ENCODE peak calls at places on chromosomes 3 and 15, in five cellular contexts. O, U, G, I and E are unnamed samples.
A peak's percentile ranks its signal among the peaks of the same experiment; 100 is the strongest.

GRCh38 chr15:71115567-71116351 is 488 bp downstream of the THSD4 start:
- DNase-seq in I (peak; percentile 78), O (peak; percentile 68), G (peak; percentile 65), U (peak; percentile 75), E (peak; percentile 71)

GRCh38 chr3:41097896-41098496 is 101.3 kb upstream of the CTNNB1 start:
- DNase-seq in I (no peak), O (no peak), U (no peak), G (no peak), E (no peak)

GRCh38 chr3:77079988-77080585 is 40.2 kb downstream of the ROBO2 start:
- DNase-seq in G (no peak), U (peak; percentile 83), I (no peak), O (no peak), E (no peak)

GRCh38 chr3:185851959-185852358 is 27.1 kb upstream of the IGF2BP2 start:
- DNase-seq in U (no peak), O (no peak), G (no peak), I (no peak), E (no peak)

GRCh38 chr3:150146891-150147761 is 176.4 kb upstream of the PFN2 start:
- DNase-seq in O (peak; percentile 90), I (no peak), G (peak; percentile 25), U (no peak), E (peak; percentile 97)

GRCh38 chr15:65309882-65310418 is 5.5 kb downstream of the RNU5B-1 start:
- DNase-seq in G (no peak), U (no peak), I (no peak), O (no peak), E (peak; percentile 65)

GRCh38 chr3:114110439-114110838 is 53.9 kb downstream of the QTRT2 start:
- DNase-seq in U (peak; percentile 69), G (no peak), O (no peak), I (no peak), E (no peak)

GRCh38 chr15:101568304-101568703 is 78.8 kb upstream of the PCSK6 start:
- DNase-seq in U (no peak), I (no peak), O (no peak), G (no peak), E (peak; percentile 16)

GRCh38 chr3:165211749-165212148 is 15.6 kb upstream of the SLITRK3 start:
- DNase-seq in O (no peak), G (no peak), U (peak; percentile 3), I (no peak), E (no peak)

GRCh38 chr3:147737411-147737810 is 328.2 kb downstream of the ZIC1 start:
- DNase-seq in U (no peak), G (no peak), I (no peak), O (no peak), E (no peak)

GRCh38 chr15:36191459-36191858 is 388.0 kb upstream of the CDIN1 start:
- DNase-seq in U (no peak), I (no peak), O (no peak), G (no peak), E (no peak)
- H3K4me3 ChIP-seq in U (no peak overlapping the region), I (no peak overlapping the region), O (no peak overlapping the region), G (no peak overlapping the region), E (no peak overlapping the region)

DNA sequence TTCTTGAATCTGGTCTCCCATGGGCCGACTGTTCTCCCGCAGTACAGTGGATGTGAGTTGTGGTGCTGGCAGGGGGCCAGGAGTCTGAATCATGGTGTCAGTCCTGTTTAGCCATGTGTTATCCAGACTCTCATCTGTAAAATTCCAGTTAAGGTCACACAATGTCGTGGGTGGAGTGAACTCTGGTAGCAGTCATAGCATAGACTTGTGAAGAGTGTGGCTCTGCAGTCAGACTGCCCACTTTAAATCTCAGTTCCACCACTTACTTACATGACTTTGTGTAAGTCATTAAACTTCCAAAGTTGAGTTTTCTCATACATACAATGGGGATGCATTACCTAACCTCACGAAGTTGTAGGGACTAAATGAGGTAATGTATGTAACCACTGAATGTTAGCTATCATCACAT is 93.7 kb downstream of the PCCB start:
- DNase-seq in U (no peak), O (peak; percentile 92), I (peak; percentile 67), G (peak; percentile 90), E (peak; percentile 98)
- TF ChIP-seq CTCF in U (no peak), O (no peak), I (no peak), G (no peak), E (no peak)

DNA sequence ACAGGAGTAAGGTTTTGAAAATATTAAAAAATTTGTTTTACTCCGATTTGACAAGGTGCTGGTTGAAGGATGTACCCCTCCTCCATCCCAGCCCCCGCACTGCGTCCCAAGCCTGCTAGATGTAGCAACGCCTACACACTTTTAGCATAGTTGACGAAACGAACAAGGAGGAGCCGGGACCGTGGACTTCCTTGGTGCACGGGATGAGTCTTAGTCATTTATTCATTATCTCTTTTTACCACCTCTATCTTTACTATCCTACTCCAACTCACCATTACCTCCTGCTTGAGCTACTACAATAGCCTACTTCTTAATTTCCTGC is 10.6 kb downstream of the PRICKLE2 start:
- DNase-seq in O (peak; percentile 70), G (peak; percentile 38), U (no peak), I (no peak), E (peak; percentile 76)
- H3K4me3 ChIP-seq in O (peak overlapping the region; percentile 60), G (no peak overlapping the region), U (no peak overlapping the region), I (peak overlapping the region; percentile 18), E (peak overlapping the region; percentile 34)

DNA sequence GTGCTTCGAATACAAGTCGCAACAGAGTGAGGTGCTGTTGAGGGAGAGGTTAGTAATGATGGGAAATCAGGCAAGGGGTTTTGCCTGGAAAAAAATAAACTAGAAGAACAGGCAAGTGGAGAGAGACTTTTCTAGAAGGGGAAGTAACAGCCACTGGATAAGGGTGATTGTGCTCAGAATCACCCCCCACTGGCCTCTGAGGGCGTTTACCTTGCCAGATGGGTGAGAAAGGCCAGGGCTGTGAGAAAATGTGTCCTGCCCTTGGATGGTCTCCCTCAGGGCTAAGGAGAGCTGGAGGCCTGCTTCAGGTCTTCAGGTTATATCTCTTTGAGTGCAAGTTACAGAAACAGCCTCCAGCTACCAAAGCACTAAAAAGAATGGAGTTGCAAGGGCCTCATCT is 151.7 kb downstream of the MEX3B start:
- DNase-seq in O (no peak), I (no peak), U (no peak), G (no peak), E (no peak)
- TF ChIP-seq CTCF in O (no peak), I (no peak), U (no peak), G (no peak), E (no peak)

DNA sequence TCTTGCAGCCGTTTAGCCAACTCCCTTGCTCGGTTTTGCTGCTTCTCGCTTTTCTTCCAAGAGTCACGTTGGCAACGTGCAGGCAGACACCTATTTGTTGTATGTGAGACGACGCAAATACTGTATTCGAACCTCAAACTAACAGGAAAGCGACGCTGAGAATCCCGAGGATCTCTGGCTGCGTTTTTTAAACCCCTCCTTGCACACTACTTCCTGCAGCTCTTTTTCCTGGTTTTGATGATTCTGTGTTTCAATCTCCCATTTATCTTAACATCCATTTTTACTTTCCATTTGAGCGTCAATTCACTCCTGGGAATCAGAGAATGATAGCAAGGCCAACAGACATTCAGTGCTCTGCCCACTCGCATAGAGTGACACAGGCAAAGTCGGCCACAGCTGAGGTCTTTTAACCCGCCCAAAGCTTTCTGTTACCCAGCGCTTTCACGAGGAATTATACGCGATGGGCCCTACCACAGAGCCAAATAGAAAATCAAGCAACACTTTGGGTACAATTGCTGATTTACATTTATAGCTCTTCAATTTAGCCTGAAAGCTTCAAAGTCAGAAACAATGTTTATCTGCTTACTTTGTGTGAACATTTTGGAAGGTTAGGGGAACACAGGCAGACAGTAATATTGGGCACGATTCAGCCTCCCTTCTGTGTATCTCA is 1.6 kb upstream of the ANXA2 start:
- DNase-seq in I (no peak), G (no peak), U (no peak), O (no peak), E (no peak)
- H3K4me3 ChIP-seq in I (peak overlapping the region; percentile 88), G (no peak overlapping the region), U (peak overlapping the region; percentile 70), O (peak overlapping the region; percentile 57), E (peak overlapping the region; percentile 49)

GRCh38 chr3:20622304-20622703 is 436.3 kb upstream of the SGO1 start:
- DNase-seq in G (no peak), U (no peak), I (no peak), O (peak; percentile 10), E (peak; percentile 87)
- TF ChIP-seq CTCF in G (no peak), U (no peak), I (no peak), O (no peak), E (peak; percentile 35)